ENCODE peak calls at places on chromosome 16, in five cellular contexts. V, I, P, B and Z are unnamed samples.

GRCh38 chr16:26276289-26276688 is 584.5 kb downstream of the HS3ST4 start:
- DNase-seq in V (no peak), B (no peak), I (no peak), P (no peak), Z (no peak)

GRCh38 chr16:27430923-27431484 is 29.0 kb downstream of the IL21R start:
- DNase-seq in V (no peak), P (no peak), I (peak), B (no peak), Z (no peak)

GRCh38 chr16:73068546-73069401 is 20.8 kb upstream of the ZFHX3 start:
- DNase-seq in B (no peak), I (no peak), V (no peak), P (no peak), Z (no peak)

GRCh38 chr16:79411805-79412204 is 188.7 kb downstream of the MAF start:
- DNase-seq in V (no peak), P (no peak), I (no peak), B (no peak), Z (no peak)

GRCh38 chr16:17743578-17743977 is 272.8 kb upstream of the XYLT1 start:
- DNase-seq in I (no peak), V (no peak), B (no peak), P (no peak), Z (no peak)

GRCh38 chr16:85372627-85373372 is 240.3 kb upstream of the GSE1 start:
- DNase-seq in V (no peak), P (no peak), B (no peak), I (no peak), Z (no peak)

GRCh38 chr16:27230562-27230991 is 27.3 kb downstream of the KDM8 start:
- DNase-seq in I (no peak), V (no peak), B (peak), P (no peak), Z (no peak)

GRCh38 chr16:68642047-68642435 is 3.1 kb upstream of the CDH3 start:
- DNase-seq in V (no peak), I (no peak), B (no peak), P (no peak), Z (no peak)

GRCh38 chr16:48373258-48374050 is 11.8 kb downstream of the SIAH1 start:
- DNase-seq in B (no peak), V (no peak), P (no peak), I (no peak), Z (no peak)

GRCh38 chr16:88656291-88656980 is 5.6 kb upstream of the CYBA start:
- DNase-seq in I (no peak), B (no peak), V (no peak), P (no peak), Z (no peak)

GRCh38 chr16:2767891-2768290 is 9.2 kb downstream of the ELOB start:
- DNase-seq in V (no peak), B (no peak), I (no peak), P (no peak), Z (no peak)

GRCh38 chr16:78184554-78185183 is 85.2 kb downstream of the WWOX start:
- DNase-seq in V (no peak), P (no peak), I (no peak), B (no peak), Z (no peak)